ENCODE peak calls at places on chromosomes 4 and X, in nine cellular contexts. Y is sigmoid colon, V is transverse colon, N is A549, O is tibial nerve, C is GM12878, G is HepG2, Z is heart left ventricle, R is suprapubic skin. U is an unnamed sample.

GRCh38 chr4:162727232-162727631 is 439.5 kb downstream of the NAF1 start:
- DNase-seq in Z (no peak), V (no peak), R (no peak), Y (no peak), C (no peak), O (no peak), N (peak), G (peak), U (no peak)

GRCh38 chrX:7019555-7019954 is 128.0 kb upstream of the STS start:
- DNase-seq in Z (no peak), N (no peak), R (no peak), G (no peak), Y (no peak), C (no peak), V (no peak), O (no peak), U (no peak)

GRCh38 chr4:47642985-47643745 is 158.1 kb downstream of the ATP10D start:
- DNase-seq in G (no peak), V (no peak), Z (no peak), O (no peak), N (no peak), R (no peak), C (no peak), Y (no peak), U (no peak)

GRCh38 chr4:102569200-102569599 is 68.0 kb downstream of the NFKB1 start:
- DNase-seq in G (no peak), V (no peak), Y (no peak), N (no peak), Z (no peak), R (no peak), C (no peak), O (no peak), U (no peak)

GRCh38 chr4:119170195-119170594 is 34.6 kb downstream of the MYOZ2 start:
- DNase-seq in G (no peak), Z (no peak), C (no peak), Y (no peak), O (no peak), V (no peak), R (no peak), N (no peak), U (no peak)

GRCh38 chr4:146190393-146190910 is 14.9 kb downstream of the LSM6 start:
- DNase-seq in O (no peak), Y (no peak), Z (no peak), C (no peak), V (no peak), R (no peak), N (no peak), G (no peak), U (no peak)

GRCh38 chrX:48945517-48946348 is 11.7 kb downstream of the OTUD5 start:
- DNase-seq in Y (no peak), G (peak), C (no peak), V (peak), O (no peak), N (peak), R (no peak), Z (peak), U (peak)

GRCh38 chrX:85288992-85289723 is 45.4 kb downstream of the ZNF711 start:
- DNase-seq in O (no peak), N (no peak), R (no peak), V (no peak), G (no peak), Z (no peak), C (no peak), Y (no peak), U (no peak)

GRCh38 chr4:154415313-154415712 is 76.3 kb downstream of the DCHS2 start:
- DNase-seq in V (no peak), Z (no peak), C (no peak), G (no peak), Y (no peak), R (no peak), N (no peak), O (no peak), U (no peak)

GRCh38 chr4:154421618-154422017 is 70.0 kb downstream of the DCHS2 start:
- DNase-seq in N (no peak), C (no peak), V (no peak), R (no peak), Y (no peak), Z (no peak), O (no peak), G (no peak), U (no peak)

GRCh38 chr4:154416183-154416543 is 75.4 kb downstream of the DCHS2 start:
- DNase-seq in C (no peak), V (peak), R (no peak), N (peak), O (no peak), Z (peak), G (peak), Y (peak), U (no peak)

GRCh38 chr4:154414796-154415195 is 76.8 kb downstream of the DCHS2 start:
- DNase-seq in O (no peak), Z (no peak), C (no peak), Y (no peak), V (no peak), R (no peak), N (no peak), G (no peak), U (no peak)

DNA sequence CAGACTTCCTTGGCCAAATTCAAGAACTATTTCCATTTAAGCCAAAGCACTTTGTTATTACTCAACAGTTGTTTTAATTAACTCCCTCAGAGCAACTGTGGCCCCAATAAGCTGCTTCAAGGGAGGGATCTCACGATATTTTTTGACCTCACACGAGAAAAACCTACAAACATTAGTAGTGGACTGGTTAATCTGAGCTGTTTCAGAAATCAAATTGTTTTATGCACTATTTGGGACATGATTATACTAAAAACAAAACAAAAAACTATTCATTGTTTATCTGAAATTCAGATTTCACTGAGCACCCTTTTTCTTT is 74.3 kb downstream of the DCHS2 start:
- DNase-seq in R (no peak), Z (no peak), V (no peak), C (no peak), N (no peak), Y (no peak), O (no peak), G (no peak), U (no peak)
- H3K27ac ChIP-seq in R (no peak), Z (peak), V (peak), C (no peak), N (no peak), Y (peak), O (no peak), G (no peak), U (no peak)

GRCh38 chr4:87387237-87387636 is 3.8 kb downstream of the HSD17B11 start:
- DNase-seq in C (no peak), R (no peak), Y (no peak), G (no peak), Z (no peak), N (no peak), O (no peak), V (peak), U (no peak)
- TF ChIP-seq POLR2A in C (no peak), R (no peak), Y (no peak), G (no peak), Z (no peak), N (no peak), O (no peak), V (peak), U (no peak)

DNA sequence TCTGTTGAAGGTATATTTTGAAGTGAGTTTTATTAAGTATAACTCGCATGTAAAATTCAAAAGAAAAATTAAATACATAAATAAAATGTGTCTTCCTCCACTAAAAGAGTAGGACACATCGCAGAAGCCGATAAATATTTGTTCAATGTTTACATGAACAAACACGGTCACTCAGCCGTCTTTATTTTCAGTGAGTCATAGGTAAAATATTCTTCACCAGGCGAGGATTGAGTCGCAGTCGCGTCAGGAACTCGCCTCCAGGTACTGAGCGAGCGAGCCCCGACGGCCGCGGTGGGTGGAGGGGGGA is 271 bp upstream of the FUNDC2 start:
- DNase-seq in Y (no peak), Z (no peak), N (no peak), R (no peak), V (no peak), C (no peak), G (no peak), O (no peak), U (no peak)
- H3K27ac ChIP-seq in Y (peak), Z (peak), N (peak), R (peak), V (peak), C (peak), G (peak), O (peak), U (peak)

GRCh38 chr4:104979083-104979760 is 167.5 kb upstream of the TET2 start:
- DNase-seq in Z (no peak), Y (no peak), O (no peak), C (no peak), R (no peak), V (no peak), G (peak), N (no peak), U (no peak)
- TF ChIP-seq POLR2A in Z (no peak), Y (no peak), O (no peak), C (no peak), R (no peak), V (no peak), G (no peak), N (no peak), U (no peak)

DNA sequence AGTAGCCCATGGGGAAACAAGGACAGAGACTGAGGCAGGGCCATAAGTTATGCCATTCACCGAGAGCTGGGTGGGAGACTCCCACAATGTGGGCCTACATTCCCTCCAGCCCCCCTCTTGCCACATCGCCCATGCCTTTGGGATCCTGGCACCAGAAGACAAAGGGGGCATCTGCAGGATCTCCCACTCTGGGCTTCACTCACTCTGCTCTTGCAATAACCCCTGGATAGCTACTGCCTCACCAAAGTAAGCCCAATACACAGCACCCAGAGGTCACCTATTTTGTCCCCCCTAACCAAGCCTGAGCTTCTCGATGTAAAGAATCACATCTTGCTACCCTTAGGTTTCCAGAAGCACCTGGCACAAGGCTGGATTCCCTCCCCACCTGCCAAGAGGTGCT is 741 bp upstream of the RTL5 start:
- DNase-seq in O (no peak), Y (no peak), N (no peak), R (no peak), Z (no peak), V (no peak), C (no peak), G (no peak), U (no peak)
- H3K27ac ChIP-seq in O (peak), Y (peak), N (no peak), R (no peak), Z (peak), V (peak), C (no peak), G (no peak), U (no peak)

DNA sequence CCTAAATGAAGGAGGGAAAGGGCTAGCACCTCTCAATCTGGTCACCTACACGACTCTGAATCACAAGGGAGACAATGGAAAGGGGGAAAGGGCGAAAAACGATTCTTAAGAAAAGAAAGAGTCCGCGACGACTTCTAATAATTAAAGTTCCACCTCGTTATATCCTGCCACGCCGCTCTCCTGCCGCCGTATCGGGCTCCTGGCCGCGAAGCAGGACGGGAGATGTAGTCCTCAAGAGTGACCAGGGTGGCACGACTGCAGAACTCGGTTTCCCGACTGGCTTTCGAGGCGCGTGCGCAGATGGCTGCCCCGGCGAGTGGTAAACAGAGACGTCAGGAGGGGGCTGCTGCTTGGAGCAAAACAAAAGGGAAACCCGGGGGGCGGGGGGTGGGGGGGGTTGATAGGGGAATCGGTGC is at the start of gene FOXO4:
- DNase-seq in O (peak), G (peak), V (peak), N (peak), C (no peak), Y (peak), R (peak), Z (peak), U (peak)
- TF ChIP-seq POLR2A in O (peak), G (no peak), V (no peak), N (peak), C (peak), Y (no peak), R (no peak), Z (no peak), U (no peak)

GRCh38 chr4:74661427-74662171 is 132.7 kb downstream of the BTC start:
- DNase-seq in Y (no peak), R (no peak), V (no peak), Z (no peak), N (peak), O (no peak), C (no peak), G (peak), U (no peak)
- H3K27ac ChIP-seq in Y (no peak), R (no peak), V (no peak), Z (no peak), N (peak), O (no peak), C (no peak), G (peak), U (no peak)

DNA sequence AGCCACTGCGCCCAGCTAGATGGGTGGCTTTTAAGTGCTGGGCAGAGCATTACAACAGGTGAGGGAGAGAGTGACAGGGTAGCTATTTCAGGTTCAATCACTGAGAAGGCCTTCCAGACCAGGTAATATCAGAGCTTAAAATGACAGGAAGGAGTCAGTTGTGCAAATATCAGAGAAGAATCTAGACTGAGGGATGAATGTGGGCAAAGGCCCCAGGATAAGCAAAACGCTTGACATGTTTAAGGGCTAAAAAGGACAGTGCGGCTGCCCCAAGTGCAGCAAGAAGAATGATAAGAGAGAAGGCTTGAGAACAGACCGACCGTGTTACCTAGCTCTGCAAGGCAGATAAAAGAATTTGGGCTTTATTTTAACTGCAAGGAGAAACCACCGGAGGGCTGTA is 18.6 kb downstream of the AADAT start:
- DNase-seq in O (no peak), Y (no peak), V (no peak), Z (no peak), R (no peak), G (no peak), N (no peak), C (no peak), U (no peak)
- TF ChIP-seq POLR2A in O (no peak), Y (no peak), V (no peak), Z (no peak), R (no peak), G (no peak), N (no peak), C (no peak), U (no peak)

U was measured in body of pancreas.